ENCODE peak calls at places on chromosomes 1 and 21, in seven cellular contexts. Q is NCI-H2029; I is KBM-7; R is occipital lobe; D is aorta; W is fibroblast of lung; T is activated effector memory CD4-positive, alpha-beta T cell treated with anti-CD3 and anti-CD28 coated beads, Interleukin-2, amount 50 U/mL, for 16 hours. A is an unnamed sample.

GRCh38 chr1:77900687-77901293 is 12.4 kb downstream of the NEXN start:
- DNase-seq in Q (no peak), I (peak; percentile 68), R (peak; percentile 5), D (no peak), W (peak; percentile 75), T (no peak), A (no peak)

GRCh38 chr1:208134491-208134890 is 109.7 kb downstream of the PLXNA2 start:
- DNase-seq in Q (no peak), I (no peak), R (no peak), D (no peak), W (no peak), T (no peak), A (no peak)

GRCh38 chr1:110211503-110212164 is 1.5 kb downstream of the KCNC4 start:
- DNase-seq in Q (no peak), I (no peak), R (no peak), D (no peak), W (no peak), T (peak; percentile 81), A (peak; percentile 79)

GRCh38 chr1:243748706-243749283 is 101.2 kb downstream of the AKT3 start:
- DNase-seq in Q (peak; percentile 53), I (peak; percentile 52), R (no peak), D (no peak), W (peak; percentile 90), T (no peak), A (no peak)

GRCh38 chr1:168737446-168737845 is 8.4 kb upstream of the DPT start:
- DNase-seq in Q (no peak), I (no peak), R (peak; percentile 62), D (no peak), W (no peak), T (no peak), A (no peak)

GRCh38 chr1:174273190-174273589 is 113.9 kb downstream of the RABGAP1L start:
- DNase-seq in Q (no peak), I (no peak), R (no peak), D (no peak), W (no peak), T (no peak), A (no peak)

GRCh38 chr1:98098473-98098872 is 177.6 kb upstream of the DPYD start:
- DNase-seq in Q (no peak), I (no peak), R (no peak), D (no peak), W (no peak), T (no peak), A (no peak)

GRCh38 chr1:28775121-28775942 is 36.6 kb upstream of the OPRD1 start:
- DNase-seq in Q (peak; percentile 82), I (no peak), R (peak; percentile 33), D (peak; percentile 88), W (peak; percentile 77), T (peak; percentile 89), A (peak; percentile 80)

GRCh38 chr1:74363220-74363619 is 128.0 kb downstream of the TNNI3K start:
- DNase-seq in Q (no peak), I (no peak), R (peak; percentile 7), D (no peak), W (no peak), T (no peak), A (no peak)

GRCh38 chr21:15204887-15205286 is 140.1 kb upstream of the NRIP1 start:
- DNase-seq in Q (no peak), I (no peak), R (no peak), D (no peak), W (no peak), T (no peak), A (no peak)

GRCh38 chr1:222891578-222891977 is 76.7 kb downstream of the DISP1 start:
- DNase-seq in Q (no peak), I (no peak), R (no peak), D (no peak), W (no peak), T (no peak), A (no peak)

GRCh38 chr1:229825042-229825441 is 199.0 kb downstream of the URB2 start:
- DNase-seq in Q (no peak), I (no peak), R (no peak), D (no peak), W (no peak), T (no peak), A (no peak)

GRCh38 chr1:178931843-178932551 is 61.1 kb upstream of the ANGPTL1 start:
- DNase-seq in Q (no peak), I (peak; percentile 50), R (no peak), D (peak; percentile 63), W (peak; percentile 97), T (no peak), A (no peak)

GRCh38 chr1:71047635-71048607 is at the start of gene PTGER3:
- DNase-seq in Q (peak; percentile 21), I (peak; percentile 28), R (no peak), D (peak; percentile 87), W (no peak), T (peak; percentile 81), A (peak; percentile 68)

GRCh38 chr21:43025636-43026180 is 49.9 kb downstream of the CBS start:
- DNase-seq in Q (no peak), I (no peak), R (no peak), D (no peak), W (peak; percentile 3), T (no peak), A (no peak)

GRCh38 chr1:117695796-117696505 is 90.1 kb downstream of the TENT5C start:
- DNase-seq in Q (no peak), I (no peak), R (no peak), D (peak; percentile 74), W (peak; percentile 74), T (no peak), A (no peak)

GRCh38 chr1:184840596-184840995 is 85.9 kb upstream of the EDEM3 start:
- DNase-seq in Q (no peak), I (no peak), R (no peak), D (no peak), W (no peak), T (no peak), A (no peak)

GRCh38 chr1:75083848-75084514 is 50.2 kb upstream of the LHX8 start:
- DNase-seq in Q (no peak), I (no peak), R (no peak), D (no peak), W (no peak), T (no peak), A (no peak)

GRCh38 chr1:230282157-230282556 is 144.0 kb downstream of the PGBD5 start:
- DNase-seq in Q (peak; percentile 57), I (peak; percentile 62), R (no peak), D (no peak), W (no peak), T (peak; percentile 43), A (peak; percentile 20)

GRCh38 chr21:36207577-36208320 is 51.1 kb downstream of the DOP1B start:
- DNase-seq in Q (no peak), I (no peak), R (no peak), D (no peak), W (no peak), T (no peak), A (no peak)

GRCh38 chr1:99544328-99544727 is 101.6 kb upstream of the PALMD start:
- DNase-seq in Q (peak; percentile 22), I (no peak), R (no peak), D (no peak), W (peak; percentile 70), T (no peak), A (no peak)

GRCh38 chr21:10616535-10616934 is 95.2 kb downstream of the TPTE start:
- DNase-seq in Q (no peak), I (no peak), R (no peak), D (no peak), W (no peak), T (no peak), A (no peak)

GRCh38 chr1:197896301-197896700 is 6.1 kb upstream of the C1orf53 start:
- DNase-seq in Q (no peak), I (no peak), R (no peak), D (no peak), W (no peak), T (no peak), A (no peak)

GRCh38 chr1:79945391-79945790 is 938.9 kb upstream of the ADGRL4 start:
- DNase-seq in Q (no peak), I (no peak), R (no peak), D (no peak), W (no peak), T (no peak), A (no peak)

GRCh38 chr1:64223329-64224151 is 20.1 kb downstream of the UBE2U start:
- DNase-seq in Q (no peak), I (no peak), R (no peak), D (no peak), W (peak; percentile 95), T (no peak), A (no peak)

GRCh38 chr1:93712741-93713140 is 31.1 kb upstream of the BCAR3 start:
- DNase-seq in Q (no peak), I (peak; percentile 26), R (no peak), D (no peak), W (no peak), T (no peak), A (no peak)

GRCh38 chr1:59332983-59333382 is 36.1 kb downstream of the FGGY start:
- DNase-seq in Q (no peak), I (peak; percentile 51), R (no peak), D (no peak), W (peak; percentile 52), T (no peak), A (no peak)

GRCh38 chr1:203117611-203118575 is 9.6 kb upstream of the ADORA1 start:
- DNase-seq in Q (no peak), I (peak; percentile 68), R (peak; percentile 31), D (peak; percentile 77), W (peak; percentile 54), T (no peak), A (peak; percentile 74)

GRCh38 chr1:72649974-72650373 is 367.6 kb upstream of the NEGR1 start:
- DNase-seq in Q (no peak), I (no peak), R (no peak), D (no peak), W (peak; percentile 11), T (no peak), A (no peak)

GRCh38 chr1:210358511-210359148 is 29.9 kb downstream of the HHAT start:
- DNase-seq in Q (no peak), I (no peak), R (no peak), D (no peak), W (no peak), T (no peak), A (no peak)

GRCh38 chr1:112637257-112638108 is 17.9 kb downstream of the CAPZA1 start:
- DNase-seq in Q (no peak), I (no peak), R (peak; percentile 27), D (no peak), W (no peak), T (no peak), A (no peak)

GRCh38 chr1:107344268-107344667 is 203.4 kb downstream of the NTNG1 start:
- DNase-seq in Q (no peak), I (no peak), R (no peak), D (no peak), W (no peak), T (no peak), A (no peak)

GRCh38 chr1:91011726-91012125 is 10.1 kb downstream of the ZNF644 start:
- DNase-seq in Q (peak; percentile 69), I (no peak), R (no peak), D (no peak), W (peak; percentile 56), T (no peak), A (no peak)

GRCh38 chr21:39385299-39386145 is 36.6 kb upstream of the HMGN1 start:
- DNase-seq in Q (peak; percentile 84), I (no peak), R (peak; percentile 74), D (peak; percentile 90), W (peak; percentile 82), T (peak; percentile 84), A (peak; percentile 83)

GRCh38 chr1:4160181-4160580 is 260.1 kb upstream of the C1orf174 start:
- DNase-seq in Q (no peak), I (no peak), R (no peak), D (no peak), W (no peak), T (no peak), A (no peak)